ENCODE peak calls at places on chromosomes 7 and 10, in six cellular contexts. Y, W, H, U, I and L are unnamed samples.

GRCh38 chr10:102641398-102641797 is 2.9 kb upstream of the TRIM8 start:
- DNase-seq in I (peak; percentile 30), Y (no peak), U (no peak), H (no peak), W (peak; percentile 11), L (no peak)

GRCh38 chr7:43485580-43485979 is 97.3 kb upstream of the STK17A start:
- DNase-seq in H (no peak), U (no peak), W (no peak), I (no peak), Y (no peak), L (no peak)

GRCh38 chr10:97598407-97599271 is 9.1 kb downstream of the C10orf62 start:
- DNase-seq in W (no peak), U (no peak), Y (no peak), H (no peak), I (no peak), L (no peak)

GRCh38 chr10:127873901-127874470 is 18.8 kb downstream of the CLRN3 start:
- DNase-seq in H (no peak), I (no peak), W (no peak), Y (no peak), U (no peak), L (no peak)

GRCh38 chr10:35335718-35336083 is 608 bp upstream of the CCNY start:
- DNase-seq in W (no peak), H (no peak), Y (no peak), I (peak; percentile 5), U (no peak), L (no peak)

GRCh38 chr7:156017431-156017830 is 205.2 kb upstream of the SHH start:
- DNase-seq in Y (no peak), I (no peak), U (no peak), H (no peak), W (no peak), L (no peak)

GRCh38 chr7:131504157-131504899 is 52.1 kb downstream of the PODXL start:
- DNase-seq in W (no peak), I (no peak), Y (no peak), U (no peak), H (no peak), L (no peak)

GRCh38 chr10:126302195-126302594 is 86.1 kb downstream of the ADAM12 start:
- DNase-seq in Y (no peak), W (no peak), I (no peak), H (no peak), U (no peak), L (no peak)

GRCh38 chr10:48623607-48624132 is 18.8 kb upstream of the ARHGAP22 start:
- DNase-seq in H (no peak), I (peak; percentile 83), U (no peak), W (no peak), Y (no peak), L (no peak)

GRCh38 chr10:101630420-101630920 is 42.3 kb downstream of the DPCD start:
- DNase-seq in I (no peak), U (no peak), Y (no peak), W (no peak), H (no peak), L (no peak)

GRCh38 chr7:46759711-46760480 is 822.0 kb downstream of the TNS3 start:
- DNase-seq in H (no peak), W (no peak), Y (no peak), U (no peak), I (no peak), L (no peak)

GRCh38 chr7:105932835-105933477 is 30.1 kb upstream of the CDHR3 start:
- DNase-seq in W (peak; percentile 45), H (peak; percentile 40), Y (no peak), U (peak; percentile 53), I (no peak), L (peak; percentile 75)

GRCh38 chr10:114874827-114875541 is 53.4 kb downstream of the FHIP2A start:
- DNase-seq in U (peak; percentile 46), I (no peak), W (no peak), Y (no peak), H (no peak), L (no peak)

GRCh38 chr7:45253368-45253767 is 95.8 kb downstream of the RAMP3 start:
- DNase-seq in H (no peak), I (no peak), W (no peak), Y (no peak), U (no peak), L (no peak)

GRCh38 chr7:132509667-132510066 is 66.6 kb downstream of the PLXNA4 start:
- DNase-seq in Y (no peak), W (no peak), I (no peak), H (no peak), U (no peak), L (no peak)

GRCh38 chr7:108351715-108352114 is 104.5 kb downstream of the NRCAM start:
- DNase-seq in I (no peak), W (no peak), U (no peak), H (no peak), Y (no peak), L (no peak)

GRCh38 chr10:70412356-70412755 is 8.4 kb downstream of the EIF4EBP2 start:
- DNase-seq in U (no peak), Y (no peak), H (no peak), I (no peak), W (no peak), L (no peak)

GRCh38 chr10:49649294-49649693 is 30.2 kb upstream of the C10orf53 start:
- DNase-seq in H (no peak), I (no peak), U (no peak), W (no peak), Y (no peak), L (no peak)

GRCh38 chr7:143974457-143974856 is 19.8 kb downstream of the OR2F1 start:
- DNase-seq in H (no peak), I (no peak), U (no peak), W (no peak), Y (no peak), L (no peak)

GRCh38 chr7:74093671-74094223 is 10.1 kb downstream of the LIMK1 start:
- DNase-seq in Y (no peak), W (no peak), I (no peak), U (no peak), H (no peak), L (no peak)

GRCh38 chr7:49500741-49501140 is 272.7 kb upstream of the VWC2 start:
- DNase-seq in I (no peak), H (no peak), Y (no peak), W (no peak), U (no peak), L (no peak)

GRCh38 chr10:74156919-74157289 is 5.9 kb downstream of the ADK start:
- DNase-seq in Y (no peak), U (no peak), H (no peak), I (no peak), W (peak; percentile 74), L (no peak)

GRCh38 chr10:97549587-97550322 is 22.8 kb upstream of the ANKRD2 start:
- DNase-seq in W (peak; percentile 57), U (peak; percentile 24), H (no peak), Y (no peak), I (no peak), L (no peak)

GRCh38 chr7:17989546-17989945 is 38.1 kb downstream of the PRPS1L1 start:
- DNase-seq in U (no peak), H (no peak), W (no peak), Y (no peak), I (peak; percentile 9), L (no peak)

GRCh38 chr10:88527245-88527644 is 55.9 kb downstream of the RNLS start:
- DNase-seq in Y (no peak), U (no peak), H (no peak), I (no peak), W (no peak), L (no peak)

GRCh38 chr10:110634527-110635209 is 9.5 kb upstream of the RBM20 start:
- DNase-seq in I (no peak), H (no peak), W (peak; percentile 83), Y (no peak), U (no peak), L (no peak)

GRCh38 chr10:22230331-22230833 is 12.6 kb upstream of the EBLN1 start:
- DNase-seq in W (no peak), Y (no peak), U (no peak), H (peak; percentile 39), I (peak; percentile 35), L (peak; percentile 16)

GRCh38 chr10:48247680-48248079 is 26.8 kb downstream of the FRMPD2 start:
- DNase-seq in W (no peak), Y (no peak), H (no peak), I (no peak), U (no peak), L (no peak)

GRCh38 chr10:2464476-2464875 is 602.9 kb upstream of the PFKP start:
- DNase-seq in U (no peak), Y (no peak), I (no peak), H (no peak), W (no peak), L (no peak)

GRCh38 chr10:80414126-80414898 is 6.0 kb downstream of the PRXL2A start:
- DNase-seq in U (no peak), I (no peak), Y (no peak), H (no peak), W (no peak), L (no peak)

GRCh38 chr10:17056781-17057191 is 72.8 kb downstream of the CUBN start:
- DNase-seq in I (no peak), W (no peak), H (no peak), Y (no peak), U (no peak), L (no peak)

GRCh38 chr7:48041665-48041995 is 6.3 kb downstream of the C7orf57 start:
- DNase-seq in H (no peak), I (no peak), W (no peak), Y (no peak), U (no peak), L (no peak)

GRCh38 chr7:135710417-135711138 is 17.4 kb downstream of the SLC13A4 start:
- DNase-seq in W (no peak), U (no peak), H (no peak), I (peak; percentile 41), Y (no peak), L (no peak)

GRCh38 chr7:18770852-18771251 is 275.3 kb downstream of the HDAC9 start:
- DNase-seq in I (no peak), Y (no peak), W (no peak), U (no peak), H (no peak), L (no peak)

GRCh38 chr7:68425377-68425776 is 1172.9 kb upstream of the AUTS2 start:
- DNase-seq in W (no peak), Y (no peak), U (no peak), I (no peak), H (no peak), L (no peak)